ENCODE peak calls at places on chromosome 3, in five cellular contexts. X is BE2C, L is astrocyte of the spinal cord, A is astrocyte, Y is cardiac muscle cell. G is an unnamed sample.

GRCh38 chr3:183988216-183988790 is 29.4 kb downstream of the ABCC5 start:
- DNase-seq in X (no peak), L (peak), A (peak), Y (peak), G (no peak)

GRCh38 chr3:109532257-109533216 is 195.2 kb upstream of the DPPA4 start:
- DNase-seq in X (peak), L (peak), A (peak), Y (peak), G (peak)

GRCh38 chr3:129591932-129592331 is 14.5 kb downstream of the PLXND1 start:
- DNase-seq in X (no peak), L (no peak), A (no peak), Y (no peak), G (no peak)

GRCh38 chr3:13042932-13043275 is 30.3 kb downstream of the IQSEC1 start:
- DNase-seq in X (peak), L (no peak), A (no peak), Y (no peak), G (peak)

GRCh38 chr3:24128195-24129005 is 183.3 kb downstream of the NR1D2 start:
- DNase-seq in X (no peak), L (peak), A (peak), Y (peak), G (no peak)

GRCh38 chr3:101824691-101825090 is 24.6 kb upstream of the NFKBIZ start:
- DNase-seq in X (no peak), L (no peak), A (no peak), Y (peak), G (no peak)

GRCh38 chr3:67704322-67704721 is 49.9 kb upstream of the SUCLG2 start:
- DNase-seq in X (no peak), L (no peak), A (no peak), Y (no peak), G (no peak)

GRCh38 chr3:127368186-127369032 is 80.6 kb upstream of the PRR20G start:
- DNase-seq in X (no peak), L (no peak), A (no peak), Y (no peak), G (no peak)

GRCh38 chr3:40996382-40996781 is 202.9 kb upstream of the CTNNB1 start:
- DNase-seq in X (no peak), L (no peak), A (no peak), Y (no peak), G (peak)

GRCh38 chr3:99846472-99846871 is 28.8 kb downstream of the CMSS1 start:
- DNase-seq in X (no peak), L (peak), A (peak), Y (peak), G (no peak)

GRCh38 chr3:127671523-127672428 is 976 bp upstream of the ABTB1 start:
- DNase-seq in X (no peak), L (no peak), A (no peak), Y (peak), G (peak)

GRCh38 chr3:12139111-12139511 is 19.6 kb downstream of the TIMP4 start:
- DNase-seq in X (no peak), L (peak), A (peak), Y (peak), G (peak)

GRCh38 chr3:28667646-28668376 is 319.2 kb upstream of the AZI2 start:
- DNase-seq in X (peak), L (peak), A (peak), Y (peak), G (peak)

GRCh38 chr3:150428562-150428961 is 20.5 kb downstream of the TSC22D2 start:
- DNase-seq in X (no peak), L (no peak), A (no peak), Y (no peak), G (no peak)

GRCh38 chr3:15007681-15008141 is 57.4 kb downstream of the MRPS25 start:
- DNase-seq in X (no peak), L (peak), A (peak), Y (peak), G (no peak)

GRCh38 chr3:69033470-69033869 is 18.7 kb downstream of the TMF1 start:
- DNase-seq in X (no peak), L (peak), A (no peak), Y (peak), G (no peak)

GRCh38 chr3:148791296-148791695 is 36.3 kb upstream of the CPB1 start:
- DNase-seq in X (peak), L (peak), A (peak), Y (no peak), G (no peak)

GRCh38 chr3:8621872-8622271 is 22.7 kb downstream of the SSUH2 start:
- DNase-seq in X (no peak), L (peak), A (peak), Y (peak), G (no peak)

GRCh38 chr3:163306405-163306804 is 1771.9 kb downstream of the SI start:
- DNase-seq in X (no peak), L (no peak), A (no peak), Y (no peak), G (no peak)

GRCh38 chr3:112415390-112415789 is 82.4 kb downstream of the CD200 start:
- DNase-seq in X (no peak), L (no peak), A (no peak), Y (no peak), G (no peak)

GRCh38 chr3:148005456-148005855 is 596.3 kb downstream of the ZIC1 start:
- DNase-seq in X (no peak), L (no peak), A (no peak), Y (no peak), G (no peak)

GRCh38 chr3:54443572-54444161 is 321.3 kb downstream of the CACNA2D3 start:
- DNase-seq in X (no peak), L (no peak), A (peak), Y (no peak), G (no peak)

GRCh38 chr3:16825617-16826204 is 59.0 kb upstream of the PLCL2 start:
- DNase-seq in X (no peak), L (no peak), A (peak), Y (no peak), G (no peak)

GRCh38 chr3:42830437-42831320 is 21.4 kb downstream of the ACKR2 start:
- DNase-seq in X (peak), L (no peak), A (no peak), Y (peak), G (no peak)
- TF ChIP-seq CTCF in X (peak), L (peak), A (peak), Y (peak), G (no peak)

GRCh38 chr3:51977449-51978142 is 2.7 kb downstream of the ABHD14A start:
- DNase-seq in X (no peak), L (no peak), A (no peak), Y (no peak), G (no peak)

GRCh38 chr3:51975857-51976549 is 1.1 kb downstream of the ABHD14A start:
- DNase-seq in X (peak), L (peak), A (peak), Y (peak), G (peak)

GRCh38 chr3:51971350-51971749 is 2.5 kb downstream of the ABHD14B start:
- DNase-seq in X (no peak), L (no peak), A (no peak), Y (no peak), G (no peak)

GRCh38 chr3:51974963-51975856 is at the start of gene ABHD14A:
- DNase-seq in X (peak), L (peak), A (peak), Y (peak), G (peak)

GRCh38 chr3:51974277-51974962 is 444 bp upstream of the ABHD14A start:
- DNase-seq in X (peak), L (no peak), A (no peak), Y (peak), G (no peak)
- TF ChIP-seq CTCF in X (no peak), L (no peak), A (no peak), Y (no peak), G (peak)

GRCh38 chr3:535566-536416 is 339.2 kb downstream of the CHL1 start:
- DNase-seq in X (no peak), L (peak), A (no peak), Y (peak), G (peak)
- TF ChIP-seq CTCF in X (no peak), L (peak), A (no peak), Y (no peak), G (peak)

GRCh38 chr3:137347132-137347531 is 389.3 kb downstream of the IL20RB start:
- DNase-seq in X (no peak), L (no peak), A (no peak), Y (no peak), G (no peak)
- TF ChIP-seq CTCF in X (no peak), L (no peak), A (no peak), Y (no peak), G (peak)